ENCODE peak calls at places on chromosomes 4 and X, in nine cellular contexts. E, O, S, Q, F, V, J, I and G are unnamed samples.

GRCh38 chr4:134132086-134132783 is 69.4 kb downstream of the PABPC4L start:
- DNase-seq in F (no peak), O (no peak), J (no peak), E (no peak), I (no peak), Q (no peak), S (no peak), V (no peak), G (no peak)

GRCh38 chrX:149950681-149951080 is 12.4 kb upstream of the EOLA2 start:
- DNase-seq in V (peak; percentile 50), J (peak; percentile 38), S (peak; percentile 31), O (no peak), E (peak; percentile 23), I (peak; percentile 27), F (peak; percentile 40), Q (no peak), G (no peak)

GRCh38 chr4:78370625-78371372 is 180.8 kb upstream of the ANXA3 start:
- DNase-seq in E (no peak), F (no peak), Q (no peak), S (no peak), V (peak; percentile 88), I (no peak), O (no peak), J (no peak), G (no peak)

GRCh38 chrX:47579537-47579936 is 2.7 kb upstream of the TIMP1 start:
- DNase-seq in J (no peak), E (no peak), F (peak; percentile 10), Q (peak; percentile 90), S (no peak), O (no peak), V (peak; percentile 85), I (no peak), G (no peak)

GRCh38 chrX:53831662-53832635 is 145.4 kb upstream of the HUWE1 start:
- DNase-seq in F (peak; percentile 40), J (peak; percentile 2), Q (no peak), E (no peak), S (peak; percentile 29), V (peak; percentile 55), I (peak; percentile 50), O (no peak), G (no peak)

GRCh38 chrX:109716431-109717028 is 16.5 kb downstream of the ACSL4 start:
- DNase-seq in S (no peak), F (no peak), I (no peak), J (no peak), O (no peak), Q (no peak), V (no peak), E (no peak), G (no peak)

GRCh38 chrX:9153299-9153698 is 119.4 kb upstream of the FAM9B start:
- DNase-seq in O (no peak), Q (no peak), E (no peak), F (no peak), I (no peak), J (no peak), V (peak; percentile 27), S (no peak), G (no peak)

GRCh38 chrX:71532078-71532752 is 689 bp upstream of the OGT start:
- DNase-seq in E (no peak), J (no peak), I (peak; percentile 45), F (peak; percentile 8), V (peak; percentile 65), S (peak; percentile 42), Q (no peak), O (no peak), G (no peak)

GRCh38 chr4:75745192-75745591 is 20.8 kb downstream of the USO1 start:
- DNase-seq in E (peak; percentile 29), V (peak; percentile 90), S (no peak), J (no peak), Q (no peak), I (no peak), F (no peak), O (no peak), G (no peak)

GRCh38 chr4:137471895-137472294 is 60.4 kb downstream of the PCDH18 start:
- DNase-seq in Q (no peak), I (no peak), V (peak; percentile 64), E (no peak), J (no peak), S (no peak), O (no peak), F (no peak), G (no peak)

GRCh38 chrX:40571600-40571999 is 9.2 kb upstream of the ATP6AP2 start:
- DNase-seq in Q (no peak), V (no peak), S (no peak), E (no peak), I (no peak), F (no peak), J (no peak), O (no peak), G (no peak)

GRCh38 chr4:156829194-156829593 is 142.4 kb downstream of the PDGFC start:
- DNase-seq in S (no peak), V (peak; percentile 4), J (no peak), E (no peak), Q (no peak), O (peak; percentile 49), F (no peak), I (no peak), G (no peak)

GRCh38 chr4:4296283-4296846 is 6.3 kb downstream of the ZBTB49 start:
- DNase-seq in V (no peak), E (no peak), J (no peak), F (no peak), O (no peak), S (no peak), Q (no peak), I (no peak), G (no peak)

GRCh38 chr4:159498371-159499115 is 395.7 kb downstream of the RAPGEF2 start:
- DNase-seq in J (no peak), S (no peak), O (no peak), Q (no peak), E (no peak), V (no peak), F (no peak), I (no peak), G (no peak)

GRCh38 chr4:53489279-53489889 is 101.9 kb downstream of the LNX1 start:
- DNase-seq in V (peak; percentile 64), S (no peak), Q (no peak), F (no peak), I (no peak), E (no peak), O (no peak), J (no peak), G (no peak)

GRCh38 chr4:2334826-2335728 is 73.2 kb upstream of the MXD4 start:
- DNase-seq in J (no peak), Q (peak; percentile 50), S (peak; percentile 15), E (no peak), F (no peak), O (no peak), I (no peak), V (no peak), G (no peak)

GRCh38 chr4:81214518-81215218 is 354 bp downstream of the PRKG2 start:
- DNase-seq in F (no peak), E (no peak), I (no peak), V (peak; percentile 28), Q (no peak), O (no peak), S (peak; percentile 22), J (no peak), G (no peak)

GRCh38 chrX:64205441-64205734 is at the start of gene AMER1:
- DNase-seq in J (no peak), Q (no peak), I (no peak), V (peak; percentile 66), E (no peak), S (no peak), O (no peak), F (no peak), G (no peak)

GRCh38 chrX:131763674-131764073 is 219.8 kb downstream of the OR13H1 start:
- DNase-seq in V (no peak), E (no peak), Q (no peak), S (peak; percentile 89), J (no peak), I (peak; percentile 1), F (peak; percentile 69), O (no peak), G (no peak)
- TF ChIP-seq CTCF in V (no peak), E (no peak), Q (peak; percentile 45), S (peak; percentile 43), J (no peak), I (no peak), F (peak; percentile 66), O (no peak), G (no peak)

DNA sequence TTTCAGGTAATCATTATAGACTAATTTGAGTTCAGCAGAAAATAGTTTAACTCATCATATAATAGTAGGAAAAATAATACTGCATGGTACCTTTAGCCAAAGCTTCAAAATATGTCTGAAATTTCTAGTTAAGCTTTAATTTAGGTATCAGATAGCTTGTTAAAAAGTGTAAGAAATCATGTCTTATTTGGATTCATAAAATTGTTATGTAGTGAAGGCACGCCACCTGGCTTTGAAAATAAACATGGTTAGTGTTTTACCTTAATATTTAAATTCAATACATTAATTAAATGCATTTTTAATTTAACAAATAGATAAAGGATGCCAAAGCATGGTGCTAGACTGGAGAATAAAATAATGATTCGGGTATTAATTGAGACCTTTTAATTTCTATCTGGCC is 211.4 kb downstream of the FSTL5 start:
- DNase-seq in S (no peak), F (no peak), E (no peak), I (no peak), O (no peak), J (no peak), Q (no peak), V (peak; percentile 32), G (no peak)
- TF ChIP-seq CTCF in S (no peak), F (peak; percentile 43), E (no peak), I (peak; percentile 17), O (no peak), J (no peak), Q (no peak), V (peak; percentile 36), G (peak; percentile 45)

GRCh38 chrX:153782871-153783270 is 2.0 kb downstream of the SRPK3 start:
- DNase-seq in E (no peak), Q (no peak), I (no peak), F (no peak), O (no peak), V (no peak), J (no peak), S (no peak), G (no peak)

GRCh38 chrX:153780678-153781427 is at the start of gene SRPK3:
- DNase-seq in Q (no peak), E (no peak), S (no peak), F (no peak), V (no peak), O (no peak), J (no peak), I (no peak), G (no peak)

GRCh38 chrX:153781428-153782047 is 697 bp downstream of the SRPK3 start:
- DNase-seq in J (no peak), S (no peak), V (no peak), O (no peak), Q (no peak), E (no peak), F (no peak), I (no peak), G (no peak)

GRCh38 chrX:153783378-153784013 is 2.7 kb downstream of the SRPK3 start:
- DNase-seq in E (no peak), F (no peak), J (no peak), Q (no peak), I (no peak), S (no peak), O (no peak), V (no peak), G (no peak)

GRCh38 chrX:153782324-153782723 is 1.5 kb downstream of the SRPK3 start:
- DNase-seq in F (no peak), O (no peak), S (no peak), Q (no peak), E (no peak), V (no peak), J (no peak), I (no peak), G (no peak)
- TF ChIP-seq CTCF in F (no peak), O (no peak), S (no peak), Q (no peak), E (no peak), V (peak; percentile 17), J (no peak), I (peak; percentile 18), G (peak; percentile 19)

GRCh38 chr4:99878604-99879003 is 15.6 kb downstream of the LAMTOR3 start:
- DNase-seq in F (no peak), S (no peak), E (no peak), O (no peak), I (no peak), J (no peak), V (no peak), Q (no peak), G (no peak)
- TF ChIP-seq CTCF in F (no peak), S (no peak), E (no peak), O (no peak), I (no peak), J (no peak), V (no peak), Q (no peak), G (no peak)